ENCODE peak calls at places on chromosomes 7 and 10, in eight cellular contexts. One of them, this sample, is unnamed.

GRCh38 chr10:110568055-110568735 is 700 bp downstream of the SMC3 start:
- DNase-seq in HEK293T: peak
- DNase-seq in AG04449: no peak
- DNase-seq in activated T-helper 1 cell treated with anti-CD3 and anti-CD28 coated beads, Interleukin-12 subunit alpha, Interleukin-12 subunit beta, Interleukin-2, Interleukin-4 antibody, amounts not matched to agents 30 ng/mL and 10 ng/mL and 1 ng/mL, durations not matched to agents 14 hours and 24 hours and 36 hours: peak
- DNase-seq in activated CD4-positive, alpha-beta T cell treated with anti-CD3 and anti-CD28 coated beads for 24 hours: peak
- DNase-seq in LoVo: peak
- DNase-seq in T1000: peak
- DNase-seq in Kasumi-1: peak
- DNase-seq in this sample: no peak

GRCh38 chr7:140475747-140476333 is 3.5 kb downstream of the MKRN1 start:
- DNase-seq in activated T-helper 1 cell treated with anti-CD3 and anti-CD28 coated beads, Interleukin-12 subunit alpha, Interleukin-12 subunit beta, Interleukin-2, Interleukin-4 antibody, amounts not matched to agents 30 ng/mL and 10 ng/mL and 1 ng/mL, durations not matched to agents 14 hours and 24 hours and 36 hours: peak
- DNase-seq in HEK293T: peak
- DNase-seq in activated CD4-positive, alpha-beta T cell treated with anti-CD3 and anti-CD28 coated beads for 24 hours: peak
- DNase-seq in Kasumi-1: peak
- DNase-seq in LoVo: peak
- DNase-seq in AG04449: no peak
- DNase-seq in T1000: no peak
- DNase-seq in this sample: no peak

GRCh38 chr10:35636942-35637341 is 5.2 kb downstream of the FZD8 start:
- DNase-seq in AG04449: no peak
- DNase-seq in Kasumi-1: no peak
- DNase-seq in LoVo: no peak
- DNase-seq in T1000: no peak
- DNase-seq in activated T-helper 1 cell treated with anti-CD3 and anti-CD28 coated beads, Interleukin-12 subunit alpha, Interleukin-12 subunit beta, Interleukin-2, Interleukin-4 antibody, amounts not matched to agents 30 ng/mL and 10 ng/mL and 1 ng/mL, durations not matched to agents 14 hours and 24 hours and 36 hours: no peak
- DNase-seq in HEK293T: no peak
- DNase-seq in activated CD4-positive, alpha-beta T cell treated with anti-CD3 and anti-CD28 coated beads for 24 hours: no peak
- DNase-seq in this sample: no peak

GRCh38 chr10:111077715-111078504 is 1.1 kb downstream of the ADRA2A start:
- DNase-seq in LoVo: no peak
- DNase-seq in HEK293T: peak
- DNase-seq in activated T-helper 1 cell treated with anti-CD3 and anti-CD28 coated beads, Interleukin-12 subunit alpha, Interleukin-12 subunit beta, Interleukin-2, Interleukin-4 antibody, amounts not matched to agents 30 ng/mL and 10 ng/mL and 1 ng/mL, durations not matched to agents 14 hours and 24 hours and 36 hours: no peak
- DNase-seq in AG04449: no peak
- DNase-seq in T1000: no peak
- DNase-seq in Kasumi-1: peak
- DNase-seq in activated CD4-positive, alpha-beta T cell treated with anti-CD3 and anti-CD28 coated beads for 24 hours: no peak
- DNase-seq in this sample: no peak

GRCh38 chr10:42926831-42927230 is 144.2 kb downstream of the BMS1 start:
- DNase-seq in AG04449: no peak
- DNase-seq in Kasumi-1: no peak
- DNase-seq in LoVo: no peak
- DNase-seq in activated T-helper 1 cell treated with anti-CD3 and anti-CD28 coated beads, Interleukin-12 subunit alpha, Interleukin-12 subunit beta, Interleukin-2, Interleukin-4 antibody, amounts not matched to agents 30 ng/mL and 10 ng/mL and 1 ng/mL, durations not matched to agents 14 hours and 24 hours and 36 hours: no peak
- DNase-seq in activated CD4-positive, alpha-beta T cell treated with anti-CD3 and anti-CD28 coated beads for 24 hours: no peak
- DNase-seq in HEK293T: peak
- DNase-seq in T1000: no peak
- DNase-seq in this sample: no peak

GRCh38 chr7:89017676-89018075 is 222.1 kb upstream of the TEX47 start:
- DNase-seq in Kasumi-1: no peak
- DNase-seq in T1000: no peak
- DNase-seq in AG04449: no peak
- DNase-seq in activated CD4-positive, alpha-beta T cell treated with anti-CD3 and anti-CD28 coated beads for 24 hours: no peak
- DNase-seq in activated T-helper 1 cell treated with anti-CD3 and anti-CD28 coated beads, Interleukin-12 subunit alpha, Interleukin-12 subunit beta, Interleukin-2, Interleukin-4 antibody, amounts not matched to agents 30 ng/mL and 10 ng/mL and 1 ng/mL, durations not matched to agents 14 hours and 24 hours and 36 hours: no peak
- DNase-seq in LoVo: no peak
- DNase-seq in HEK293T: no peak
- DNase-seq in this sample: no peak

GRCh38 chr10:23864631-23865147 is 344.2 kb upstream of the KIAA1217 start:
- DNase-seq in activated CD4-positive, alpha-beta T cell treated with anti-CD3 and anti-CD28 coated beads for 24 hours: no peak
- DNase-seq in activated T-helper 1 cell treated with anti-CD3 and anti-CD28 coated beads, Interleukin-12 subunit alpha, Interleukin-12 subunit beta, Interleukin-2, Interleukin-4 antibody, amounts not matched to agents 30 ng/mL and 10 ng/mL and 1 ng/mL, durations not matched to agents 14 hours and 24 hours and 36 hours: no peak
- DNase-seq in AG04449: no peak
- DNase-seq in T1000: no peak
- DNase-seq in HEK293T: no peak
- DNase-seq in LoVo: no peak
- DNase-seq in Kasumi-1: no peak
- DNase-seq in this sample: no peak

GRCh38 chr7:128883622-128884549 is 21.2 kb downstream of the ATP6V1F start:
- DNase-seq in LoVo: peak
- DNase-seq in Kasumi-1: peak
- DNase-seq in HEK293T: peak
- DNase-seq in AG04449: no peak
- DNase-seq in T1000: peak
- DNase-seq in activated CD4-positive, alpha-beta T cell treated with anti-CD3 and anti-CD28 coated beads for 24 hours: peak
- DNase-seq in activated T-helper 1 cell treated with anti-CD3 and anti-CD28 coated beads, Interleukin-12 subunit alpha, Interleukin-12 subunit beta, Interleukin-2, Interleukin-4 antibody, amounts not matched to agents 30 ng/mL and 10 ng/mL and 1 ng/mL, durations not matched to agents 14 hours and 24 hours and 36 hours: peak
- DNase-seq in this sample: peak

GRCh38 chr7:66681491-66682349 is 53.0 kb downstream of the KCTD7 start:
- DNase-seq in activated T-helper 1 cell treated with anti-CD3 and anti-CD28 coated beads, Interleukin-12 subunit alpha, Interleukin-12 subunit beta, Interleukin-2, Interleukin-4 antibody, amounts not matched to agents 30 ng/mL and 10 ng/mL and 1 ng/mL, durations not matched to agents 14 hours and 24 hours and 36 hours: peak
- DNase-seq in T1000: peak
- DNase-seq in HEK293T: peak
- DNase-seq in activated CD4-positive, alpha-beta T cell treated with anti-CD3 and anti-CD28 coated beads for 24 hours: peak
- DNase-seq in Kasumi-1: peak
- DNase-seq in AG04449: peak
- DNase-seq in LoVo: peak
- DNase-seq in this sample: peak

GRCh38 chr7:15972767-15973362 is 286.4 kb upstream of the MEOX2 start:
- DNase-seq in HEK293T: no peak
- DNase-seq in activated T-helper 1 cell treated with anti-CD3 and anti-CD28 coated beads, Interleukin-12 subunit alpha, Interleukin-12 subunit beta, Interleukin-2, Interleukin-4 antibody, amounts not matched to agents 30 ng/mL and 10 ng/mL and 1 ng/mL, durations not matched to agents 14 hours and 24 hours and 36 hours: no peak
- DNase-seq in T1000: no peak
- DNase-seq in LoVo: no peak
- DNase-seq in activated CD4-positive, alpha-beta T cell treated with anti-CD3 and anti-CD28 coated beads for 24 hours: no peak
- DNase-seq in AG04449: no peak
- DNase-seq in Kasumi-1: peak
- DNase-seq in this sample: no peak

GRCh38 chr10:80498039-80498832 is 39.5 kb upstream of the SH2D4B start:
- DNase-seq in activated CD4-positive, alpha-beta T cell treated with anti-CD3 and anti-CD28 coated beads for 24 hours: no peak
- DNase-seq in HEK293T: no peak
- DNase-seq in AG04449: no peak
- DNase-seq in activated T-helper 1 cell treated with anti-CD3 and anti-CD28 coated beads, Interleukin-12 subunit alpha, Interleukin-12 subunit beta, Interleukin-2, Interleukin-4 antibody, amounts not matched to agents 30 ng/mL and 10 ng/mL and 1 ng/mL, durations not matched to agents 14 hours and 24 hours and 36 hours: no peak
- DNase-seq in T1000: no peak
- DNase-seq in Kasumi-1: no peak
- DNase-seq in LoVo: no peak
- DNase-seq in this sample: no peak

GRCh38 chr7:104185346-104185745 is 22.5 kb downstream of the ORC5 start:
- DNase-seq in activated CD4-positive, alpha-beta T cell treated with anti-CD3 and anti-CD28 coated beads for 24 hours: no peak
- DNase-seq in HEK293T: no peak
- DNase-seq in activated T-helper 1 cell treated with anti-CD3 and anti-CD28 coated beads, Interleukin-12 subunit alpha, Interleukin-12 subunit beta, Interleukin-2, Interleukin-4 antibody, amounts not matched to agents 30 ng/mL and 10 ng/mL and 1 ng/mL, durations not matched to agents 14 hours and 24 hours and 36 hours: no peak
- DNase-seq in Kasumi-1: no peak
- DNase-seq in AG04449: no peak
- DNase-seq in T1000: no peak
- DNase-seq in LoVo: no peak
- DNase-seq in this sample: no peak

GRCh38 chr7:20542594-20542993 is 72.9 kb upstream of the ABCB5 start:
- DNase-seq in LoVo: no peak
- DNase-seq in T1000: no peak
- DNase-seq in activated T-helper 1 cell treated with anti-CD3 and anti-CD28 coated beads, Interleukin-12 subunit alpha, Interleukin-12 subunit beta, Interleukin-2, Interleukin-4 antibody, amounts not matched to agents 30 ng/mL and 10 ng/mL and 1 ng/mL, durations not matched to agents 14 hours and 24 hours and 36 hours: no peak
- DNase-seq in AG04449: no peak
- DNase-seq in activated CD4-positive, alpha-beta T cell treated with anti-CD3 and anti-CD28 coated beads for 24 hours: no peak
- DNase-seq in Kasumi-1: no peak
- DNase-seq in HEK293T: no peak
- DNase-seq in this sample: no peak

GRCh38 chr10:129963831-129964501 is at the start of gene EBF3:
- DNase-seq in T1000: peak
- DNase-seq in activated CD4-positive, alpha-beta T cell treated with anti-CD3 and anti-CD28 coated beads for 24 hours: no peak
- DNase-seq in activated T-helper 1 cell treated with anti-CD3 and anti-CD28 coated beads, Interleukin-12 subunit alpha, Interleukin-12 subunit beta, Interleukin-2, Interleukin-4 antibody, amounts not matched to agents 30 ng/mL and 10 ng/mL and 1 ng/mL, durations not matched to agents 14 hours and 24 hours and 36 hours: peak
- DNase-seq in AG04449: no peak
- DNase-seq in HEK293T: peak
- DNase-seq in Kasumi-1: peak
- DNase-seq in LoVo: peak
- DNase-seq in this sample: no peak

GRCh38 chr7:34750209-34750608 is 92.2 kb downstream of the NPSR1 start:
- DNase-seq in T1000: no peak
- DNase-seq in LoVo: no peak
- DNase-seq in activated CD4-positive, alpha-beta T cell treated with anti-CD3 and anti-CD28 coated beads for 24 hours: no peak
- DNase-seq in Kasumi-1: no peak
- DNase-seq in activated T-helper 1 cell treated with anti-CD3 and anti-CD28 coated beads, Interleukin-12 subunit alpha, Interleukin-12 subunit beta, Interleukin-2, Interleukin-4 antibody, amounts not matched to agents 30 ng/mL and 10 ng/mL and 1 ng/mL, durations not matched to agents 14 hours and 24 hours and 36 hours: no peak
- DNase-seq in HEK293T: no peak
- DNase-seq in AG04449: no peak
- DNase-seq in this sample: no peak

This sample was measured in NCI-H1048.